ENCODE peak calls at places on chromosomes 12 and 14, in five cellular contexts. Z is CD4-positive, alpha-beta T cell; E is adrenal gland; C is PC-3; J is cardiac muscle cell. Y is an unnamed sample.

GRCh38 chr14:63045234-63045611 is at the start of gene KCNH5:
- DNase-seq in Z (no peak), E (peak), C (peak), J (peak), Y (peak)

GRCh38 chr12:106345739-106346138 is 11.8 kb upstream of the POLR3B start:
- DNase-seq in Z (no peak), E (peak), C (peak), J (peak), Y (peak)

GRCh38 chr12:102114212-102114611 is 5.7 kb downstream of the NUP37 start:
- DNase-seq in Z (no peak), E (no peak), C (no peak), J (no peak), Y (no peak)

GRCh38 chr12:113040722-113041168 is 15.8 kb upstream of the DTX1 start:
- DNase-seq in Z (no peak), E (peak), C (peak), J (no peak), Y (peak)

GRCh38 chr12:123041811-123042655 is 61.6 kb downstream of the ARL6IP4 start:
- DNase-seq in Z (no peak), E (no peak), C (no peak), J (no peak), Y (no peak)

GRCh38 chr14:104898870-104899510 is 25.7 kb upstream of the PLD4 start:
- DNase-seq in Z (no peak), E (no peak), C (no peak), J (no peak), Y (no peak)

GRCh38 chr14:51087024-51087423 is 7.9 kb downstream of the TRIM9 start:
- DNase-seq in Z (no peak), E (no peak), C (peak), J (no peak), Y (peak)

GRCh38 chr12:90970471-90970870 is 15.5 kb upstream of the CCER1 start:
- DNase-seq in Z (no peak), E (no peak), C (peak), J (no peak), Y (no peak)

GRCh38 chr14:58272589-58273372 is 25.6 kb upstream of the ARID4A start:
- DNase-seq in Z (no peak), E (no peak), C (peak), J (no peak), Y (no peak)

GRCh38 chr12:16602412-16602811 is 3.5 kb downstream of the LMO3 start:
- DNase-seq in Z (no peak), E (no peak), C (no peak), J (peak), Y (no peak)

GRCh38 chr12:113180333-113180732 is 4.9 kb downstream of the DDX54 start:
- DNase-seq in Z (no peak), E (no peak), C (no peak), J (no peak), Y (no peak)

GRCh38 chr12:81206425-81206824 is 128.5 kb downstream of the ACSS3 start:
- DNase-seq in Z (no peak), E (no peak), C (no peak), J (no peak), Y (no peak)

GRCh38 chr12:53677612-53678133 is 1.8 kb upstream of the ATP5MC2 start:
- DNase-seq in Z (no peak), E (no peak), C (no peak), J (no peak), Y (no peak)

GRCh38 chr12:132354982-132355680 is 25.7 kb upstream of the GALNT9 start:
- DNase-seq in Z (no peak), E (no peak), C (no peak), J (no peak), Y (no peak)

GRCh38 chr12:114841557-114842251 is 157.7 kb upstream of the TBX3 start:
- DNase-seq in Z (no peak), E (no peak), C (peak), J (no peak), Y (peak)

GRCh38 chr12:120625557-120626419 is 14.6 kb upstream of the CABP1 start:
- DNase-seq in Z (no peak), E (no peak), C (no peak), J (no peak), Y (peak)

GRCh38 chr12:59059401-59059935 is 139.2 kb upstream of the LRIG3 start:
- DNase-seq in Z (no peak), E (no peak), C (no peak), J (no peak), Y (no peak)

GRCh38 chr12:92735131-92735721 is 32.4 kb downstream of the PLEKHG7 start:
- DNase-seq in Z (no peak), E (no peak), C (peak), J (no peak), Y (peak)

GRCh38 chr14:20428010-20428365 is 8.0 kb downstream of the KLHL33 start:
- DNase-seq in Z (no peak), E (no peak), C (no peak), J (no peak), Y (no peak)

GRCh38 chr14:19801118-19801464 is 2.5 kb upstream of the OR4N2 start:
- DNase-seq in Z (no peak), E (no peak), C (no peak), J (no peak), Y (no peak)

GRCh38 chr14:100825691-100826331 is at the start of gene MEG3:
- DNase-seq in Z (no peak), E (peak), C (no peak), J (no peak), Y (no peak)

GRCh38 chr14:96574633-96575191 is 72.5 kb downstream of the PAPOLA start:
- DNase-seq in Z (no peak), E (peak), C (peak), J (no peak), Y (peak)
- H3K27ac ChIP-seq in Z (no peak), E (no peak), C (peak), J (no peak), Y (no peak)

GRCh38 chr12:25723286-25723685 is 170.2 kb upstream of the LMNTD1 start:
- DNase-seq in Z (no peak), E (no peak), C (no peak), J (no peak), Y (no peak)

GRCh38 chr12:25723921-25724491 is 170.9 kb upstream of the LMNTD1 start:
- DNase-seq in Z (no peak), E (peak), C (peak), J (no peak), Y (peak)

GRCh38 chr12:25730489-25731349 is 177.6 kb upstream of the LMNTD1 start:
- DNase-seq in Z (no peak), E (no peak), C (peak), J (no peak), Y (no peak)

GRCh38 chr12:25728196-25728595 is 175.1 kb upstream of the LMNTD1 start:
- DNase-seq in Z (no peak), E (no peak), C (no peak), J (no peak), Y (no peak)

GRCh38 chr12:25725874-25726273 is 172.8 kb upstream of the LMNTD1 start:
- DNase-seq in Z (no peak), E (no peak), C (no peak), J (no peak), Y (no peak)
- TF ChIP-seq CTCF in Z (no peak), E (no peak), C (no peak), J (no peak), Y (no peak)

GRCh38 chr14:67541448-67542387 is 8.6 kb downstream of the PLEKHH1 start:
- DNase-seq in Z (no peak), E (peak), C (no peak), J (peak), Y (no peak)
- H3K27ac ChIP-seq in Z (no peak), E (no peak), C (no peak), J (peak), Y (no peak)

GRCh38 chr14:91291786-91292405 is 47.4 kb upstream of the GPR68 start:
- DNase-seq in Z (no peak), E (no peak), C (no peak), J (no peak), Y (no peak)
- TF ChIP-seq CTCF in Z (no peak), E (no peak), C (no peak), J (no peak), Y (no peak)

GRCh38 chr12:104374071-104374470 is 70.5 kb downstream of the EID3 start:
- DNase-seq in Z (no peak), E (no peak), C (peak), J (no peak), Y (no peak)

GRCh38 chr12:104372721-104373335 is 69.3 kb downstream of the EID3 start:
- DNase-seq in Z (no peak), E (peak), C (no peak), J (no peak), Y (no peak)

GRCh38 chr12:104369708-104370107 is 66.2 kb downstream of the EID3 start:
- DNase-seq in Z (no peak), E (no peak), C (no peak), J (no peak), Y (no peak)

GRCh38 chr12:104370989-104371870 is 67.7 kb downstream of the EID3 start:
- DNase-seq in Z (no peak), E (peak), C (peak), J (no peak), Y (peak)

DNA sequence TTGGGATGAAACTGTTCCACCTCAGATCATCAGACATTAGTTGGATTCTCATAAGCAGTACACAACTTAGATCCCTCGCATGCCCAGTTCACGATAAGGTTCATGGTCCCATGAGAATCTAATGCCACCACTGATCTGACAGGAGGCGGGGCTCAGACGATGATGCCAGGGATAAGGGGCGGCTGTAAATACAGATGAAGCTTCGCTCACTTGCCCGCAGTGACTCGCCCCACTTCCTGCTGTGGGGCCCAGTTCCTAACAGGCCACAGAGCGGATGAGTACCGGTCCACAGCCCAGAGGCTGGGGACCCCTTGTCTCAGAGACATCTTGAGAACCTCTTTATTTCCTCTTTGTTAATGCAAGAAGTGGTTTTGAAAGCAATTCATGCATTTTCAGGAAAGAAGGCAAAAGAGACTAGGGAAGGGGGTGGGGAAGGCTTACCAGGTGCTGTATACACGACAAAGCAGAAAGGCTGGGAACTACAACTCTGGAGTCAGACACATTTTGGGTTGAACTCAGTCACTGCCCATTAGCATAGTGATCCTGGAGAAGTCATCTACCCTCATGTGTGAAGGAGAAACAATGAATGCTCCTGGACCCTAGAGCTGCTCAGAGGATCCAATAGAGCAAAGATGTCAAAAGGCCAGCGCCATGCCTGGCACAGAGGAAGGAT is 68.6 kb downstream of the EID3 start:
- DNase-seq in Z (no peak), E (peak), C (peak), J (no peak), Y (no peak)
- H3K27ac ChIP-seq in Z (no peak), E (no peak), C (peak), J (no peak), Y (no peak)

GRCh38 chr14:106377432-106377831 is 851.0 kb downstream of the TMEM121 start:
- DNase-seq in Z (no peak), E (no peak), C (no peak), J (no peak), Y (no peak)

GRCh38 chr14:106372870-106373657 is 846.7 kb downstream of the TMEM121 start:
- DNase-seq in Z (peak), E (no peak), C (peak), J (no peak), Y (peak)

GRCh38 chr14:106380740-106381139 is 854.4 kb downstream of the TMEM121 start:
- DNase-seq in Z (no peak), E (no peak), C (no peak), J (no peak), Y (no peak)

GRCh38 chr14:106378191-106378590 is 851.8 kb downstream of the TMEM121 start:
- DNase-seq in Z (no peak), E (no peak), C (no peak), J (no peak), Y (no peak)
- TF ChIP-seq CTCF in Z (peak), E (no peak), C (no peak), J (no peak), Y (no peak)

GRCh38 chr14:32809255-32809654 is 129.4 kb upstream of the NPAS3 start:
- DNase-seq in Z (no peak), E (no peak), C (no peak), J (no peak), Y (no peak)
- H3K27ac ChIP-seq in Z (no peak), E (no peak), C (no peak), J (no peak), Y (no peak)